ENCODE peak calls at places on chromosomes 6 and 20, in six cellular contexts. X is activated T-helper 1 cell treated with Interleukin-2 at 50 U/mL for 16 hours; D is ascending aorta; G is stimulated activated naive CD8-positive, alpha-beta T cell treated with anti-CD3 and anti-CD28 coated beads, Interleukin-15, amount 100 ng/mL, for 72 hours; V is upper lobe of left lung; H is nephron progenitor cell. L is an unnamed sample.

GRCh38 chr20:32779500-32780215 is 17.5 kb downstream of the DNMT3B start:
- DNase-seq in X (no peak), D (no peak), G (no peak), V (no peak), H (peak), L (no peak)

GRCh38 chr6:55293116-55293515 is 34.2 kb upstream of the GFRAL start:
- DNase-seq in X (no peak), D (no peak), G (no peak), V (no peak), H (no peak), L (no peak)

GRCh38 chr6:148448371-148449010 is 105.9 kb downstream of the SASH1 start:
- DNase-seq in X (no peak), D (no peak), G (peak), V (no peak), H (no peak), L (no peak)

GRCh38 chr6:17740559-17741220 is 34.0 kb upstream of the NUP153 start:
- DNase-seq in X (no peak), D (no peak), G (no peak), V (no peak), H (no peak), L (no peak)

GRCh38 chr20:40562031-40562430 is 127.0 kb downstream of the MAFB start:
- DNase-seq in X (no peak), D (peak), G (no peak), V (no peak), H (peak), L (no peak)

GRCh38 chr20:59020938-59021551 is 1.8 kb downstream of the TUBB1 start:
- DNase-seq in X (no peak), D (no peak), G (no peak), V (no peak), H (no peak), L (no peak)

GRCh38 chr6:107192739-107193296 is 77.5 kb upstream of the BEND3 start:
- DNase-seq in X (no peak), D (no peak), G (no peak), V (no peak), H (no peak), L (no peak)

GRCh38 chr6:158131926-158132325 is 36.1 kb downstream of the SERAC1 start:
- DNase-seq in X (no peak), D (no peak), G (no peak), V (no peak), H (no peak), L (peak)

GRCh38 chr6:157070403-157071107 is 252.8 kb downstream of the TMEM242 start:
- DNase-seq in X (no peak), D (no peak), G (no peak), V (no peak), H (no peak), L (no peak)

GRCh38 chr6:30543824-30544223 is 12.5 kb downstream of the GNL1 start:
- DNase-seq in X (no peak), D (no peak), G (no peak), V (no peak), H (no peak), L (no peak)

GRCh38 chr6:165676435-165677068 is 13.5 kb upstream of the PDE10A start:
- DNase-seq in X (no peak), D (no peak), G (no peak), V (no peak), H (no peak), L (no peak)

GRCh38 chr20:44154521-44155001 is 32.4 kb downstream of the JPH2 start:
- DNase-seq in X (no peak), D (no peak), G (no peak), V (no peak), H (no peak), L (no peak)

GRCh38 chr6:89547286-89547685 is 91.3 kb downstream of the LYRM2 start:
- DNase-seq in X (no peak), D (no peak), G (no peak), V (peak), H (no peak), L (no peak)

GRCh38 chr6:108408453-108408852 is 113.6 kb downstream of the AFG1L start:
- DNase-seq in X (no peak), D (no peak), G (no peak), V (no peak), H (no peak), L (no peak)

GRCh38 chr20:59603727-59604608 is at the start of gene PHACTR3:
- DNase-seq in X (no peak), D (no peak), G (no peak), V (peak), H (peak), L (no peak)

GRCh38 chr6:43786664-43787329 is 16.8 kb downstream of the VEGFA start:
- DNase-seq in X (no peak), D (no peak), G (no peak), V (no peak), H (no peak), L (no peak)

GRCh38 chr6:57027301-57027700 is 19.2 kb upstream of the KIAA1586 start:
- DNase-seq in X (no peak), D (no peak), G (no peak), V (no peak), H (no peak), L (no peak)

GRCh38 chr6:87333591-87334181 is 4.6 kb upstream of the GJB7 start:
- DNase-seq in X (no peak), D (no peak), G (no peak), V (no peak), H (no peak), L (no peak)

GRCh38 chr6:153170511-153170910 is 39.4 kb upstream of the RGS17 start:
- DNase-seq in X (no peak), D (no peak), G (no peak), V (no peak), H (no peak), L (no peak)

GRCh38 chr6:151805286-151805840 is 2.1 kb upstream of the ESR1 start:
- DNase-seq in X (no peak), D (no peak), G (no peak), V (peak), H (peak), L (no peak)

GRCh38 chr6:168355716-168356522 is 36.3 kb upstream of the DACT2 start:
- DNase-seq in X (no peak), D (no peak), G (peak), V (peak), H (peak), L (no peak)

GRCh38 chr6:444653-445275 is 53.2 kb downstream of the IRF4 start:
- DNase-seq in X (peak), D (no peak), G (peak), V (peak), H (no peak), L (no peak)

GRCh38 chr6:4717856-4718255 is 58.3 kb upstream of the CDYL start:
- DNase-seq in X (no peak), D (no peak), G (no peak), V (no peak), H (no peak), L (no peak)

GRCh38 chr20:22746957-22747356 is 162.6 kb upstream of the FOXA2 start:
- DNase-seq in X (no peak), D (no peak), G (no peak), V (no peak), H (no peak), L (no peak)

GRCh38 chr20:57291003-57291402 is 24.6 kb upstream of the BMP7 start:
- DNase-seq in X (no peak), D (no peak), G (no peak), V (no peak), H (no peak), L (no peak)

GRCh38 chr20:18739785-18740184 is 73.8 kb upstream of the SCP2D1 start:
- DNase-seq in X (no peak), D (no peak), G (no peak), V (no peak), H (peak), L (no peak)

GRCh38 chr6:111576302-111576701 is 29.4 kb downstream of the TRAF3IP2 start:
- DNase-seq in X (no peak), D (no peak), G (no peak), V (no peak), H (no peak), L (no peak)

GRCh38 chr6:36914227-36914794 is 28.6 kb downstream of the C6orf89 start:
- DNase-seq in X (no peak), D (no peak), G (no peak), V (no peak), H (peak), L (no peak)